ENCODE peak calls at places on chromosomes 1 and 21, in eight cellular contexts. K, V, P, Z, I, B, D and X are unnamed samples.

GRCh38 chr1:48619529-48619928 is 147.5 kb upstream of the SPATA6 start:
- DNase-seq in K (no peak), V (no peak), P (no peak), Z (no peak), I (peak; percentile 41), B (no peak), D (no peak), X (no peak)

GRCh38 chr1:34013958-34014737 is 150.3 kb downstream of the HMGB4 start:
- DNase-seq in K (peak; percentile 15), V (no peak), P (peak; percentile 12), Z (peak; percentile 36), I (no peak), B (no peak), D (peak; percentile 8), X (no peak)

GRCh38 chr1:210417881-210418280 is 89.2 kb downstream of the HHAT start:
- DNase-seq in K (no peak), V (no peak), P (no peak), Z (no peak), I (no peak), B (no peak), D (no peak), X (no peak)

GRCh38 chr1:33060579-33061083 is 20.3 kb upstream of the AZIN2 start:
- DNase-seq in K (peak; percentile 74), V (no peak), P (no peak), Z (no peak), I (peak; percentile 83), B (peak; percentile 83), D (no peak), X (no peak)

GRCh38 chr1:212752256-212752933 is 39.2 kb downstream of the NSL1 start:
- DNase-seq in K (no peak), V (no peak), P (no peak), Z (no peak), I (peak; percentile 30), B (peak; percentile 44), D (no peak), X (no peak)

GRCh38 chr1:167454929-167455785 is 63.2 kb downstream of the CD247 start:
- DNase-seq in K (peak; percentile 48), V (peak; percentile 41), P (peak; percentile 42), Z (peak; percentile 73), I (peak; percentile 63), B (peak; percentile 13), D (no peak), X (peak; percentile 56)

GRCh38 chr21:38267991-38268858 is 11.4 kb downstream of the KCNJ15 start:
- DNase-seq in K (no peak), V (no peak), P (no peak), Z (peak; percentile 19), I (no peak), B (no peak), D (no peak), X (no peak)

GRCh38 chr1:207672525-207673130 is 27.7 kb downstream of the CR1L start:
- DNase-seq in K (peak; percentile 46), V (no peak), P (peak; percentile 63), Z (peak; percentile 44), I (peak; percentile 74), B (peak; percentile 37), D (no peak), X (peak; percentile 67)

GRCh38 chr1:30104551-30104950 is 618.8 kb downstream of the MATN1 start:
- DNase-seq in K (no peak), V (no peak), P (no peak), Z (no peak), I (no peak), B (no peak), D (no peak), X (no peak)

GRCh38 chr1:217506878-217507277 is 124.0 kb downstream of the GPATCH2 start:
- DNase-seq in K (no peak), V (no peak), P (no peak), Z (no peak), I (peak; percentile 74), B (no peak), D (no peak), X (peak; percentile 81)

GRCh38 chr1:112744019-112744578 is 29.0 kb upstream of the PPM1J start:
- DNase-seq in K (no peak), V (peak; percentile 20), P (no peak), Z (no peak), I (peak; percentile 67), B (peak; percentile 58), D (no peak), X (no peak)

GRCh38 chr1:43460988-43461693 is 7.4 kb upstream of the HYI start:
- DNase-seq in K (no peak), V (no peak), P (no peak), Z (no peak), I (no peak), B (peak; percentile 40), D (no peak), X (no peak)

GRCh38 chr1:116881879-116882520 is 27.7 kb upstream of the PTGFRN start:
- DNase-seq in K (no peak), V (peak; percentile 90), P (peak; percentile 61), Z (peak; percentile 59), I (peak; percentile 39), B (peak; percentile 99), D (peak; percentile 5), X (peak; percentile 32)

GRCh38 chr1:202349263-202349928 is 897 bp downstream of the PPP1R12B start:
- DNase-seq in K (peak; percentile 20), V (no peak), P (no peak), Z (no peak), I (peak; percentile 79), B (peak; percentile 86), D (no peak), X (peak; percentile 88)